ENCODE peak calls at places on chromosomes 4 and X, in five cellular contexts. One of them, this sample, is unnamed.
A peak's percentile ranks its signal among the peaks of the same experiment; 100 is the strongest.

GRCh38 chr4:127995776-127996175 is 30.6 kb downstream of the ABHD18 start:
- DNase-seq in H1: no peak
- DNase-seq in mesendoderm: no peak
- DNase-seq in IMR-90: peak; percentile 35
- DNase-seq in hepatocyte: no peak
- DNase-seq in this sample: peak; percentile 20

GRCh38 chr4:99324978-99325377 is 3.8 kb upstream of the ADH1B start:
- DNase-seq in H1: no peak
- DNase-seq in mesendoderm: no peak
- DNase-seq in IMR-90: peak; percentile 83
- DNase-seq in hepatocyte: peak; percentile 26
- DNase-seq in this sample: peak; percentile 2

GRCh38 chrX:68060506-68061205 is 372.6 kb downstream of the OPHN1 start:
- DNase-seq in H1: no peak
- DNase-seq in mesendoderm: no peak
- DNase-seq in IMR-90: no peak
- DNase-seq in hepatocyte: no peak
- DNase-seq in this sample: no peak

GRCh38 chr4:23889814-23890269 is at the start of gene PPARGC1A:
- DNase-seq in H1: no peak
- DNase-seq in mesendoderm: peak; percentile 43
- DNase-seq in IMR-90: peak; percentile 50
- DNase-seq in hepatocyte: peak; percentile 90
- DNase-seq in this sample: peak; percentile 45

GRCh38 chrX:15143825-15144121 is 126.1 kb downstream of the ASB9 start:
- DNase-seq in H1: no peak
- DNase-seq in mesendoderm: peak; percentile 14
- DNase-seq in IMR-90: no peak
- DNase-seq in hepatocyte: no peak
- DNase-seq in this sample: no peak

GRCh38 chr4:23923141-23923540 is 33.3 kb upstream of the PPARGC1A start:
- DNase-seq in H1: no peak
- DNase-seq in mesendoderm: no peak
- DNase-seq in IMR-90: no peak
- DNase-seq in hepatocyte: no peak
- DNase-seq in this sample: no peak

GRCh38 chrX:147476008-147476407 is 435.7 kb upstream of the FMR1 start:
- DNase-seq in H1: no peak
- DNase-seq in mesendoderm: peak; percentile 31
- DNase-seq in IMR-90: no peak
- DNase-seq in hepatocyte: peak; percentile 38
- DNase-seq in this sample: no peak

GRCh38 chr4:71648923-71649322 is 135.0 kb downstream of the GC start:
- DNase-seq in H1: no peak
- DNase-seq in mesendoderm: peak; percentile 26
- DNase-seq in IMR-90: no peak
- DNase-seq in hepatocyte: no peak
- DNase-seq in this sample: no peak

GRCh38 chrX:15524417-15524816 is 23.8 kb downstream of the BMX start:
- DNase-seq in H1: no peak
- DNase-seq in mesendoderm: no peak
- DNase-seq in IMR-90: peak; percentile 12
- DNase-seq in hepatocyte: no peak
- DNase-seq in this sample: peak; percentile 68

GRCh38 chr4:44438687-44439086 is 9.9 kb downstream of the KCTD8 start:
- DNase-seq in H1: no peak
- DNase-seq in mesendoderm: peak; percentile 7
- DNase-seq in IMR-90: no peak
- DNase-seq in hepatocyte: no peak
- DNase-seq in this sample: no peak

GRCh38 chr4:140239311-140239710 is 85.3 kb upstream of the MAML3 start:
- DNase-seq in H1: no peak
- DNase-seq in mesendoderm: no peak
- DNase-seq in IMR-90: no peak
- DNase-seq in hepatocyte: no peak
- DNase-seq in this sample: no peak

GRCh38 chr4:137253949-137254348 is 278.3 kb downstream of the PCDH18 start:
- DNase-seq in H1: no peak
- DNase-seq in mesendoderm: no peak
- DNase-seq in IMR-90: peak; percentile 85
- DNase-seq in hepatocyte: no peak
- DNase-seq in this sample: peak; percentile 81

GRCh38 chrX:131729295-131729694 is 185.4 kb downstream of the OR13H1 start:
- DNase-seq in H1: no peak
- DNase-seq in mesendoderm: no peak
- DNase-seq in IMR-90: peak; percentile 88
- DNase-seq in hepatocyte: no peak
- DNase-seq in this sample: peak; percentile 65

GRCh38 chrX:44314855-44315254 is 28.6 kb downstream of the EFHC2 start:
- DNase-seq in H1: no peak
- DNase-seq in mesendoderm: peak; percentile 30
- DNase-seq in IMR-90: no peak
- DNase-seq in hepatocyte: no peak
- DNase-seq in this sample: no peak

GRCh38 chr4:134078230-134078914 is 123.2 kb downstream of the PABPC4L start:
- DNase-seq in H1: no peak
- DNase-seq in mesendoderm: no peak
- DNase-seq in IMR-90: no peak
- DNase-seq in hepatocyte: no peak
- DNase-seq in this sample: no peak

GRCh38 chr4:20137176-20137575 is 114.5 kb upstream of the SLIT2 start:
- DNase-seq in H1: no peak
- DNase-seq in mesendoderm: no peak
- DNase-seq in IMR-90: peak; percentile 68
- DNase-seq in hepatocyte: no peak
- DNase-seq in this sample: peak; percentile 30

GRCh38 chrX:88284844-88285243 is 462.2 kb upstream of the CPXCR1 start:
- DNase-seq in H1: no peak
- DNase-seq in mesendoderm: no peak
- DNase-seq in IMR-90: no peak
- DNase-seq in hepatocyte: no peak
- DNase-seq in this sample: no peak

GRCh38 chr4:156295676-156296075 is 342.0 kb upstream of the CTSO start:
- DNase-seq in H1: no peak
- DNase-seq in mesendoderm: no peak
- DNase-seq in IMR-90: peak; percentile 22
- DNase-seq in hepatocyte: no peak
- DNase-seq in this sample: no peak

GRCh38 chrX:70262952-70263567 is 3.1 kb upstream of the P2RY4 start:
- DNase-seq in H1: peak; percentile 25
- DNase-seq in mesendoderm: peak; percentile 74
- DNase-seq in IMR-90: peak; percentile 28
- DNase-seq in hepatocyte: peak; percentile 73
- DNase-seq in this sample: peak; percentile 8

DNA sequence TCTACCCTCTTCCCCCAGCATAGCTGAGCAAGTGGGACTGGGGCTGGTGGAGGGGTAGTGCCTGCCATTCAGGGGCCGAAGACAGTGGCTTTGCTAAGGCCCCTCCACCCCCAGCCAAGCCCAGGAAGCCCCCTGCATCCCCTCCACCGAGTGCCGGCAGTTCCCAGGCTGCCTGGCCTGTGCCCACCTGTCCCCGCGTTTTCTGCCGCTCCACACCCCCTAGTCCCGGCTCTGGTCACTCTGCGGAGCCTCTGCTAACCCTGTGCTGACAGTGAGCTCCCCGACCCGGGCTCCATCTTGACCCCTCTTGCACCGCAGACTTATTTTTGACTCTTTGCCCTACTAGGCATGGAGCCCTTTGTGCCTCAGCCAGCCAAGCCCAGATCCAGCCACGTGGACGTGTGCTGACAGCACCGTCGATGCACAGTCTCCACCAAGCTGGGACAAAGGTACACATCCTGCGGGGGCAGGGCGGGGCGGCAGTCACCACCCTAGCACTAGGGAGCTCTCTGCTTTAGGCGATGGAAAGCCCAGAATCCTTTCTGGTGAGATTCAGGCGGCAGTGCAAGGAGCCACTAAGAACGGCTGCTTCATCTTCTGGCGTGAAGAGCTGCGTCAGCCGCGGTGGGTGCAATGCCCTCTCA is 96.6 kb downstream of the PHKA2 start:
- DNase-seq in H1: no peak
- DNase-seq in mesendoderm: peak; percentile 16
- DNase-seq in IMR-90: no peak
- DNase-seq in hepatocyte: no peak
- DNase-seq in this sample: no peak
- H3K4me3 ChIP-seq in H1: peak overlapping the region; percentile 53
- H3K4me3 ChIP-seq in mesendoderm: no peak overlapping the region
- H3K4me3 ChIP-seq in IMR-90: no peak overlapping the region
- H3K4me3 ChIP-seq in hepatocyte: no peak overlapping the region
- H3K4me3 ChIP-seq in this sample: no peak overlapping the region

DNA sequence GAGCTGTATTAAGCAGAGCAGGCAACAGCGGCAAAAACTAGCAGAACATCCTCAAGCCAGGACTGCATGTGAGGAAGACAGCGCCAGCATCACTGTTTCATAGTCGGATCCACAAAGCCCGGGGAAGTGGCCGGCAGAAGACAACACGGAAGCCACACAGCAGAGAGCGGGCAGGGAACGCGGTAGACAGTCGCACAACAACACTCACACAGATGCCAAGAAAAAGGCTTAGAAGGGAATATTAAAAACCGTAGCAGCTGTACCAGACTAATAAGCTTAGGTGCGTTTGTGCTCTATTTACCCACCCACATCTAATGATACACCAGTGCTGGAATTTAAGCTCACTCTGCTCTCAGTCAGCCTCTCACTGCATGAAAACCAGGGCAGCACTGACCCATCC is 16.0 kb downstream of the ZFYVE28 start:
- DNase-seq in H1: no peak
- DNase-seq in mesendoderm: no peak
- DNase-seq in IMR-90: no peak
- DNase-seq in hepatocyte: no peak
- DNase-seq in this sample: no peak
- H3K4me2 ChIP-seq in H1: peak overlapping the region; percentile 69
- H3K4me2 ChIP-seq in mesendoderm: peak overlapping the region; percentile 13
- H3K4me2 ChIP-seq in IMR-90: peak overlapping the region; percentile 47
- H3K4me2 ChIP-seq in hepatocyte: peak overlapping the region; percentile 80
- H3K4me2 ChIP-seq in this sample: peak overlapping the region; percentile 64

GRCh38 chr4:7514789-7515188 is 80.1 kb upstream of the PSAPL1 start:
- DNase-seq in H1: no peak
- DNase-seq in mesendoderm: no peak
- DNase-seq in IMR-90: no peak
- DNase-seq in hepatocyte: no peak
- DNase-seq in this sample: no peak

GRCh38 chr4:7514281-7514680 is 79.6 kb upstream of the PSAPL1 start:
- DNase-seq in H1: no peak
- DNase-seq in mesendoderm: no peak
- DNase-seq in IMR-90: no peak
- DNase-seq in hepatocyte: no peak
- DNase-seq in this sample: no peak

GRCh38 chr4:7512946-7513345 is 78.2 kb upstream of the PSAPL1 start:
- DNase-seq in H1: no peak
- DNase-seq in mesendoderm: no peak
- DNase-seq in IMR-90: no peak
- DNase-seq in hepatocyte: no peak
- DNase-seq in this sample: no peak

GRCh38 chr4:7512428-7512827 is 77.7 kb upstream of the PSAPL1 start:
- DNase-seq in H1: no peak
- DNase-seq in mesendoderm: peak; percentile 60
- DNase-seq in IMR-90: no peak
- DNase-seq in hepatocyte: no peak
- DNase-seq in this sample: no peak

GRCh38 chr4:7513731-7514130 is 79.0 kb upstream of the PSAPL1 start:
- DNase-seq in H1: no peak
- DNase-seq in mesendoderm: no peak
- DNase-seq in IMR-90: peak; percentile 39
- DNase-seq in hepatocyte: peak; percentile 56
- DNase-seq in this sample: peak; percentile 80
- H3K27me3 ChIP-seq in H1: no peaks in the 10 kb centered on the region
- H3K27me3 ChIP-seq in mesendoderm: no peaks in the 10 kb centered on the region
- H3K27me3 ChIP-seq in IMR-90: peaks cover 39% of the 10 kb centered on the region
- H3K27me3 ChIP-seq in hepatocyte: no peaks in the 10 kb centered on the region
- H3K27me3 ChIP-seq in this sample: peaks cover 11% of the 10 kb centered on the region

DNA sequence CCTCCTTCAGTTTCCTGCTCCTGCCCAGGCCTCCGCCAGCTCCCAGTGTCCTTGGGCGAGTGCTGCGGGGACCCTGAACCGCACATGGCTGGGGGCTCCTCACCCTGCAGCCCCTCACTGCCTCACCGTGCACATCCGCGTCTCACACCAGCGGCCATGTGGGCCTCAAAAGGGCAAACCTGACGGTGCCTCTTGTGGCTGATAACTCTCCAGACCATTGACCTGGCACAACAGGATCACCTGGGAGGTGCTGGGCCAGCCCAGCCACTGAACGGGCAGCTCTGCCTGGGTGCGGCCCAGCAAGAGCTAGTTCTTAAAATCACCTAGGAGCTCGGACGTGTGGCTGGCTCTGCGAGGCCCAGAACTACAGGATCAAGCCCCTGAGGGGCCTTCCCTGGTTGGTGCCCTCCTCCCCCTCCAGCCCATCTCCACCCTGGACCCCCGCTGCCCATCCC is 4.1 kb upstream of the S100P start:
- DNase-seq in H1: no peak
- DNase-seq in mesendoderm: no peak
- DNase-seq in IMR-90: no peak
- DNase-seq in hepatocyte: peak; percentile 31
- DNase-seq in this sample: no peak
- H3K4me3 ChIP-seq in H1: no peak overlapping the region
- H3K4me3 ChIP-seq in mesendoderm: no peak overlapping the region
- H3K4me3 ChIP-seq in IMR-90: no peak overlapping the region
- H3K4me3 ChIP-seq in hepatocyte: no peak overlapping the region
- H3K4me3 ChIP-seq in this sample: no peak overlapping the region

DNA sequence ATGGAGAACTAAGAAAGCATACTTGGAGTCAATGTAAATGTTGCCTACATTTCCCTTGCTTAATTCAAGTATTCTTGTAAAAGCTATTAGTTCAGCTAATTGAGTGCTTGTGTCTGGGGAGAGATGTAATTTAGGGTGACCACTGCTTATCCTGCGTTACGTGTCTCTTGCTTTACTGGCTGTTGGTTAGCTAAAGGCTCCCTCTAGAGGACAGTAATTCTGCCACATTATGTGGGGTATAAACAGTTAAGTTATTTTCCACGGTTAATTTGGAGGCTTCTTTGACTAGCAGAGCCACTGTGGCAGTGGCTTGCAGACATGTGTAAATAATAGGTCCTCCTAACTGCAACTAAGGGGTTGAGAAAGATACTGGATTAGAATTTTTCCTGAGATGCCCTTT is 25.3 kb upstream of the NAF1 start:
- DNase-seq in H1: no peak
- DNase-seq in mesendoderm: peak; percentile 49
- DNase-seq in IMR-90: peak; percentile 39
- DNase-seq in hepatocyte: no peak
- DNase-seq in this sample: no peak
- H3K4me2 ChIP-seq in H1: no peak overlapping the region
- H3K4me2 ChIP-seq in mesendoderm: no peak overlapping the region
- H3K4me2 ChIP-seq in IMR-90: no peak overlapping the region
- H3K4me2 ChIP-seq in hepatocyte: no peak overlapping the region
- H3K4me2 ChIP-seq in this sample: no peak overlapping the region

GRCh38 chrX:152929898-152930297 is 32.0 kb downstream of the ZNF185 start:
- DNase-seq in H1: no peak
- DNase-seq in mesendoderm: no peak
- DNase-seq in IMR-90: no peak
- DNase-seq in hepatocyte: no peak
- DNase-seq in this sample: no peak
- H3K27me3 ChIP-seq in H1: no peaks in the 10 kb centered on the region
- H3K27me3 ChIP-seq in mesendoderm: no peaks in the 10 kb centered on the region
- H3K27me3 ChIP-seq in IMR-90: peaks cover 3% of the 10 kb centered on the region
- H3K27me3 ChIP-seq in hepatocyte: no peaks in the 10 kb centered on the region
- H3K27me3 ChIP-seq in this sample: no peaks in the 10 kb centered on the region